ENCODE peak calls at places on chromosomes 11 and 22, in nine cellular contexts. O, G, E, H, B, V, J, S and P are unnamed samples.

GRCh38 chr11:19978668-19979518 is 181.4 kb downstream of the DBX1 start:
- DNase-seq in G (no peak), H (peak), V (peak), E (no peak), O (no peak), B (peak), J (peak), S (peak), P (no peak)

GRCh38 chr22:49664371-49664881 is 163.2 kb downstream of the BRD1 start:
- DNase-seq in O (no peak), V (no peak), J (no peak), B (no peak), E (peak), S (no peak), H (no peak), G (no peak), P (no peak)

GRCh38 chr11:44963071-44963575 is 12.4 kb upstream of the TP53I11 start:
- DNase-seq in E (no peak), S (no peak), B (no peak), J (no peak), V (no peak), H (no peak), O (no peak), G (no peak), P (no peak)

GRCh38 chr11:26021026-26021425 is 310.9 kb upstream of the ANO3 start:
- DNase-seq in V (no peak), S (no peak), B (no peak), H (peak), O (no peak), E (no peak), G (no peak), J (no peak), P (no peak)

GRCh38 chr11:77087723-77088225 is 14.9 kb upstream of the OMP start:
- DNase-seq in J (no peak), V (no peak), O (no peak), B (no peak), H (no peak), G (no peak), S (peak), E (no peak), P (no peak)

GRCh38 chr11:121206810-121207209 is 85.8 kb upstream of the SC5D start:
- DNase-seq in J (no peak), E (no peak), V (no peak), B (no peak), H (no peak), S (no peak), G (no peak), O (no peak), P (no peak)

GRCh38 chr11:46541593-46542371 is 52.0 kb downstream of the AMBRA1 start:
- DNase-seq in S (peak), B (no peak), G (no peak), V (no peak), J (peak), H (no peak), O (no peak), E (no peak), P (no peak)

GRCh38 chr22:43974028-43974545 is 18.8 kb downstream of the SAMM50 start:
- DNase-seq in S (no peak), V (no peak), J (no peak), E (no peak), H (no peak), O (no peak), G (no peak), B (no peak), P (no peak)

GRCh38 chr11:76685841-76686240 is 15.3 kb upstream of the LRRC32 start:
- DNase-seq in H (no peak), G (no peak), S (no peak), E (no peak), V (no peak), J (no peak), B (no peak), O (no peak), P (no peak)

GRCh38 chr11:85800595-85801342 is 10.2 kb downstream of the SYTL2 start:
- DNase-seq in G (no peak), S (no peak), B (no peak), H (no peak), V (no peak), J (no peak), E (no peak), O (no peak), P (no peak)

GRCh38 chr11:78786086-78786485 is 211.4 kb upstream of the NARS2 start:
- DNase-seq in V (no peak), S (no peak), E (no peak), O (no peak), G (no peak), J (no peak), B (no peak), H (no peak), P (peak)

GRCh38 chr11:68463714-68464113 is 3.2 kb downstream of the PPP6R3 start:
- DNase-seq in J (no peak), S (no peak), G (no peak), V (no peak), H (no peak), E (no peak), B (no peak), O (no peak), P (no peak)

GRCh38 chr11:107998761-107999160 is 9.9 kb upstream of the CUL5 start:
- DNase-seq in B (no peak), O (no peak), G (no peak), E (no peak), H (peak), S (no peak), V (no peak), J (no peak), P (no peak)

GRCh38 chr11:27274854-27275395 is 88.1 kb downstream of the CCDC34 start:
- DNase-seq in J (no peak), B (no peak), E (no peak), H (no peak), O (no peak), V (no peak), G (no peak), S (no peak), P (no peak)

GRCh38 chr11:74932169-74932568 is 16.7 kb downstream of the XRRA1 start:
- DNase-seq in V (no peak), G (no peak), B (peak), E (no peak), H (peak), O (no peak), J (no peak), S (no peak), P (no peak)

GRCh38 chr11:21174781-21175180 is 505.4 kb downstream of the NELL1 start:
- DNase-seq in B (no peak), G (no peak), V (no peak), O (no peak), J (no peak), E (no peak), H (peak), S (no peak), P (no peak)
- TF ChIP-seq CTCF in B (no peak), G (no peak), V (no peak), O (no peak), J (no peak), E (no peak), H (no peak), S (no peak), P (no peak)

GRCh38 chr11:59201376-59201775 is 11.4 kb downstream of the MPEG1 start:
- DNase-seq in S (no peak), V (no peak), E (no peak), J (peak), B (no peak), O (no peak), G (peak), H (peak), P (no peak)
- TF ChIP-seq CTCF in S (peak), V (no peak), E (no peak), J (peak), B (peak), O (peak), G (peak), H (peak), P (no peak)

DNA sequence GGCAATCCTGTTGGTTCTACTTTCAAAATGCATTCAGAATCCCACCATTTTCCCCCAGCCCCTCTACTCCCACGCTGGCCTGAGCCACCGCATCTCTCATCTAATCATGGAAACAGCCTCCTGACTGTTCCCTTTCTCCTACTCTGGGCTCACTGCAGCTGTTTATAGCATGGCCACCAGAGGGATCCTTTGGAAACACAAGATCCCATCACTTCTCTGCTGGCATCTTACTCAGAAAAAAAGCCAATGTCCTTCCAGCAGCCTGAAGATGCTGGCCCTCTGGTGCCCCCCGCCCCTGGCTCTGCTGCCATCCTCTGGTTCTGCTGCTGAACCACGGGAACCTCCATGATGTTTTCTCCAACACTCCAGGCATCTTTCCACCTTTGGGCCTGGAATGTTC is 11.1 kb downstream of the MS4A8 start:
- DNase-seq in S (no peak), H (no peak), E (no peak), J (no peak), B (no peak), G (no peak), V (no peak), O (no peak), P (no peak)
- TF ChIP-seq CTCF in S (peak), H (no peak), E (no peak), J (no peak), B (no peak), G (no peak), V (no peak), O (no peak), P (no peak)

DNA sequence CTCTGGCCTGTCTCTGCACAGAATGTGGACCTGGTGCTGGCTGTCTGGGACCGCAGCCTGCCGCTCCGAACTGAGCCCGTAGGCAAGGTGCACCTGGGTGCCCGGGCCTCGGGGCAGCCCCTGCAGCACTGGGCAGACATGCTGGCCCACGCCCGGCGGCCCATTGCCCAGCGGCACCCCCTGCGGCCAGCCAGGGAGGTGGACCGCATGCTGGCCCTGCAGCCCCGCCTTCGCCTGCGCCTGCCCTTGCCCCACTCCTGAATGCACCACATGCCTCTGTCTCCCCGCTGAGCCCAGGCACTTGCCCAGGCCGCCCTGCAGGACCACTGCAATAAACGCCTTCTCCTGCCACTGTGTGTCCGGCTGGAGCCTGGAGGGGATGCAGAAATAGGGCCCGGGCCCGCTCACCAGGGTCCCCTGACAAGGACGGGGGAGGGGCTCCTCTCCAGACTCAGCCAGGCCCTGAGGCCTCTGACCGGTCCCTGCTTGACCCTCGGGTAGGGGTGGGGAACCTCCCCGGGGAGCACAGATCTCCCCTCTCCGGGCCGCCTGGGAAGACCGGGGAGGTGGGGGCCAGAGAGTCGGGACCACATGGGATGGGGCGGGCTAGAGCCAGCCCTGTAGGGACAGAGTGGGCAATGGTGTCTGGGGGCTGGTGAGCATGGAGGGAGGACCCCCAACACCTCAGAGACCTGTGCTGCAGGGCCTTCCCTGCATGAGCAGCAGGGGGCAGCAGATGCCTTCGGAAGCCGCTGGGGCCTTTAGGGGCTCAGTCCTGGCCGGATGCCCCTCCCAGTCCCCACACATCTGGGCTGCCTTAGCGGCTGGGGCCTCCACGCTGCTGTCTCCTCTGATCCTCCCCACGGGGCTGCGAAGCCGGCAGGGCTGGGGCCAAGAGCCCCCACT is 1.4 kb upstream of the TNNI2 start:
- DNase-seq in B (peak), H (peak), V (peak), E (peak), J (peak), G (peak), S (peak), O (peak), P (peak)
- TF ChIP-seq CTCF in B (peak), H (peak), V (peak), E (peak), J (peak), G (peak), S (peak), O (peak), P (peak)

DNA sequence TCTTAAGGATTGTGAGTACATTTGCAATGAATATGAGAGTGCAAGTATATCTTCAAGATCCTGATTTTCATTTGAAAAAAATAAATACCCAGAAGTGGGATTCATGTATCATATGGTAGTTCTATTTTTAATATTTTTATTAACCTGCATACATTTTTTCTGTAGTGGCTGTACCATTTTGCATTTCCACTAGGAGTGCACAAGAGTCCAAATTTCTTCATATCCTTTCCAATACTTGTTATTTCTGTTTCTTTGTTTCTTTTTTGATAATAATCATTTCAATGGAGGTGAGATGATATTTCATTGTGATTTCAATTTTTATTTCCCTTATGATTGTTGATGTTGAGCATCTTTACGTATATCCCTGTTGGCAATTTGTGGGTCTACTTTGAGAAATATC is 759.8 kb upstream of the CNTN5 start:
- DNase-seq in V (no peak), J (no peak), E (no peak), H (peak), B (no peak), S (no peak), G (no peak), O (no peak), P (no peak)
- TF ChIP-seq CTCF in V (no peak), J (no peak), E (no peak), H (peak), B (no peak), S (no peak), G (peak), O (peak), P (peak)

GRCh38 chr11:64844330-64845124 is at the start of gene CDC42BPG:
- DNase-seq in E (peak), J (peak), V (peak), B (peak), G (peak), S (peak), O (peak), H (peak), P (peak)
- TF ChIP-seq CTCF in E (peak), J (peak), V (peak), B (peak), G (peak), S (peak), O (peak), H (peak), P (peak)

GRCh38 chr22:20567993-20568417 is 60.6 kb downstream of the MED15 start:
- DNase-seq in E (no peak), V (no peak), B (peak), S (no peak), G (no peak), O (no peak), H (peak), J (no peak), P (no peak)
- TF ChIP-seq CTCF in E (no peak), V (no peak), B (peak), S (no peak), G (peak), O (no peak), H (peak), J (peak), P (no peak)

DNA sequence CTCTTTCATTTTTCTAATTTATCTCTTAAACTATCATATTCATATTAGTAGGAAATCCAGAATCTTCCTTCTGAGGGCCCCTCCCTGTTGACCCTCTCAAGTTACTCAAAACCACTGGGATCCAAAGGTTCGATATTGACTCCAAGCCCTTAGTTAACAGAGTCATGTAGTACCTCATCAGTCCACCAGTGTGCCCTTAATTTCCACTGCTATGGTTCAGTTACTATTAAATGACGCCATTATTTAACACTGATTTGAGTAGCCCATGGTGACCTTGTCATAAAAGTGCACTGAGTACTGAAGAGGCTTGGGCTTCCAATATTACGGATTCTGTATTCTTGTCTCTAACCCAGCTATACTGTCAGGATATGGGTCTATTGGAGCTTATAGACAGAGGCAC is 91.9 kb upstream of the MS4A8 start:
- DNase-seq in O (no peak), J (no peak), E (no peak), G (no peak), S (no peak), H (no peak), B (no peak), V (no peak), P (no peak)
- TF ChIP-seq CTCF in O (peak), J (no peak), E (no peak), G (peak), S (no peak), H (no peak), B (no peak), V (no peak), P (peak)

GRCh38 chr11:96707273-96707672 is 317.5 kb downstream of the JRKL start:
- DNase-seq in S (no peak), J (no peak), G (no peak), H (no peak), V (no peak), O (no peak), B (no peak), E (no peak), P (no peak)

GRCh38 chr11:96708469-96708868 is 318.7 kb downstream of the JRKL start:
- DNase-seq in S (no peak), O (no peak), H (no peak), E (no peak), G (no peak), J (no peak), V (no peak), B (no peak), P (no peak)

GRCh38 chr11:96706761-96707160 is 316.9 kb downstream of the JRKL start:
- DNase-seq in G (no peak), O (no peak), B (no peak), V (no peak), E (no peak), J (no peak), H (peak), S (no peak), P (no peak)

GRCh38 chr11:96704847-96705246 is 315.0 kb downstream of the JRKL start:
- DNase-seq in E (no peak), S (no peak), V (no peak), H (no peak), O (no peak), B (no peak), J (no peak), G (no peak), P (no peak)
- TF ChIP-seq CTCF in E (no peak), S (no peak), V (no peak), H (no peak), O (no peak), B (no peak), J (no peak), G (no peak), P (no peak)

GRCh38 chr22:19639610-19640135 is 74.6 kb upstream of the SEPTIN5 start:
- DNase-seq in S (no peak), V (no peak), E (no peak), O (no peak), G (no peak), B (no peak), J (no peak), H (no peak), P (no peak)

GRCh38 chr22:19641983-19642451 is 72.3 kb upstream of the SEPTIN5 start:
- DNase-seq in E (no peak), G (no peak), S (no peak), J (no peak), V (no peak), B (no peak), O (no peak), H (no peak), P (no peak)

GRCh38 chr22:19640306-19640705 is 74.0 kb upstream of the SEPTIN5 start:
- DNase-seq in V (no peak), J (no peak), H (no peak), O (no peak), G (no peak), E (no peak), B (no peak), S (no peak), P (no peak)

GRCh38 chr22:19643448-19644313 is 70.6 kb upstream of the SEPTIN5 start:
- DNase-seq in S (no peak), V (no peak), J (peak), H (no peak), G (no peak), O (no peak), E (no peak), B (no peak), P (no peak)

DNA sequence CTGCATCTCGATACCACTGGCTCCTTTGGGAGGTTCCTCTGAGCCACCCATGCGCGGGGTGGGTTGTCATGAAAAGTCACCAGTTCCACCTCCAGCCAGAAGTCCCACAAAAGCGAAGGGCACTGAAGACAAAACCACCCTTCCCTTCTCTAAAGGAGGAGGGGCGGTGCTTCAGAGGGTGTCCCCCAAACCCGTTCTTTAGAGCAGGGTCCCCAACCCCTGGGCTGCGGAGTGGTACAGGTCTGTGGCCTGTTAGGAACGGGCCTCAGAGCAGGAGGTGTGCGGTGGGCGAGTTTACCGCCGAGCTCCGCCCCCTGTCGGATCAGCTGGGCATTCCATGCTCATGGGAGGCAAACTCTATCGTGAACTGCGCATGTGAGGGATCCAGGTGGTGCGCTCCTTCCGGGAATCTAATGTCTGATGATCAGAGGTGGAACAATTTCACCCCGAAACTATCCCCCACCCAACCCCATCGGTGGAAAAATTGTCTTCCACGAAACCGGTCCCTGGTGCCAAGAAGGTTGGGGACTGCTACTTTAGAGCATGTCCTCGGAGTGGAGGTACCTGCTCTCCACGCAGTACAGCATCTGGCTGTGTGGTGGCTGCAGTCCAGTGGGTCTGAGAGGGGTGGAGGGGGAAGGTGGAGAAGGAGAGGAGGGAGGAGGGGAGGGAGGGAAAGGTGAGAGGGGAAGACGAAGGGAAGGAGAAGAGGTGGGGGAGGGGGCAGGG is 72.9 kb upstream of the SEPTIN5 start:
- DNase-seq in V (no peak), O (no peak), E (no peak), H (peak), G (no peak), J (peak), S (no peak), B (no peak), P (peak)
- TF ChIP-seq CTCF in V (peak), O (no peak), E (no peak), H (peak), G (no peak), J (peak), S (peak), B (peak), P (peak)